ENCODE peak calls at places on chromosomes 7 and 10, in ten cellular contexts. One of them, this sample, is unnamed.

GRCh38 chr7:137093198-137093597 is 224.7 kb downstream of the CHRM2 start:
- DNase-seq in smooth muscle cell of the brain vasculature: no peak
- DNase-seq in effector memory CD4-positive, alpha-beta T cell: no peak
- DNase-seq in midbrain: no peak
- DNase-seq in H7: no peak
- DNase-seq in psoas muscle: no peak
- DNase-seq in PC-9: no peak
- DNase-seq in cardiac muscle cell: no peak
- DNase-seq in globus pallidus: no peak
- DNase-seq in mucosa of descending colon: no peak
- DNase-seq in this sample: no peak

GRCh38 chr7:132618956-132619305 is 42.7 kb upstream of the PLXNA4 start:
- DNase-seq in smooth muscle cell of the brain vasculature: no peak
- DNase-seq in effector memory CD4-positive, alpha-beta T cell: no peak
- DNase-seq in midbrain: no peak
- DNase-seq in H7: no peak
- DNase-seq in psoas muscle: no peak
- DNase-seq in PC-9: no peak
- DNase-seq in cardiac muscle cell: no peak
- DNase-seq in globus pallidus: no peak
- DNase-seq in mucosa of descending colon: no peak
- DNase-seq in this sample: no peak

GRCh38 chr7:20647051-20647450 is 31.6 kb downstream of the ABCB5 start:
- DNase-seq in smooth muscle cell of the brain vasculature: peak; percentile 10
- DNase-seq in effector memory CD4-positive, alpha-beta T cell: no peak
- DNase-seq in midbrain: no peak
- DNase-seq in H7: no peak
- DNase-seq in psoas muscle: no peak
- DNase-seq in PC-9: no peak
- DNase-seq in cardiac muscle cell: no peak
- DNase-seq in globus pallidus: no peak
- DNase-seq in mucosa of descending colon: no peak
- DNase-seq in this sample: no peak

GRCh38 chr10:80772596-80772995 is 234.9 kb downstream of the SH2D4B start:
- DNase-seq in smooth muscle cell of the brain vasculature: no peak
- DNase-seq in effector memory CD4-positive, alpha-beta T cell: no peak
- DNase-seq in midbrain: no peak
- DNase-seq in H7: no peak
- DNase-seq in psoas muscle: no peak
- DNase-seq in PC-9: no peak
- DNase-seq in cardiac muscle cell: no peak
- DNase-seq in globus pallidus: no peak
- DNase-seq in mucosa of descending colon: no peak
- DNase-seq in this sample: no peak

GRCh38 chr7:76057813-76058145 is 9.9 kb downstream of the MDH2 start:
- DNase-seq in smooth muscle cell of the brain vasculature: no peak
- DNase-seq in effector memory CD4-positive, alpha-beta T cell: no peak
- DNase-seq in midbrain: no peak
- DNase-seq in H7: peak; percentile 4
- DNase-seq in psoas muscle: peak; percentile 87
- DNase-seq in PC-9: no peak
- DNase-seq in cardiac muscle cell: no peak
- DNase-seq in globus pallidus: no peak
- DNase-seq in mucosa of descending colon: no peak
- DNase-seq in this sample: no peak

GRCh38 chr10:78359641-78360091 is 326.0 kb downstream of the RPS24 start:
- DNase-seq in smooth muscle cell of the brain vasculature: no peak
- DNase-seq in effector memory CD4-positive, alpha-beta T cell: no peak
- DNase-seq in midbrain: no peak
- DNase-seq in H7: peak; percentile 57
- DNase-seq in psoas muscle: no peak
- DNase-seq in PC-9: no peak
- DNase-seq in cardiac muscle cell: peak; percentile 27
- DNase-seq in globus pallidus: no peak
- DNase-seq in mucosa of descending colon: no peak
- DNase-seq in this sample: no peak

GRCh38 chr10:99368646-99369045 is 39.5 kb downstream of the CNNM1 start:
- DNase-seq in smooth muscle cell of the brain vasculature: no peak
- DNase-seq in effector memory CD4-positive, alpha-beta T cell: no peak
- DNase-seq in midbrain: no peak
- DNase-seq in H7: no peak
- DNase-seq in psoas muscle: no peak
- DNase-seq in PC-9: no peak
- DNase-seq in cardiac muscle cell: no peak
- DNase-seq in globus pallidus: no peak
- DNase-seq in mucosa of descending colon: no peak
- DNase-seq in this sample: no peak

GRCh38 chr10:59959619-59960018 is 53.3 kb upstream of the CCDC6 start:
- DNase-seq in smooth muscle cell of the brain vasculature: no peak
- DNase-seq in effector memory CD4-positive, alpha-beta T cell: no peak
- DNase-seq in midbrain: no peak
- DNase-seq in H7: no peak
- DNase-seq in psoas muscle: no peak
- DNase-seq in PC-9: no peak
- DNase-seq in cardiac muscle cell: no peak
- DNase-seq in globus pallidus: no peak
- DNase-seq in mucosa of descending colon: no peak
- DNase-seq in this sample: no peak

GRCh38 chr7:71817931-71818330 is 594.2 kb downstream of the CALN1 start:
- DNase-seq in smooth muscle cell of the brain vasculature: no peak
- DNase-seq in effector memory CD4-positive, alpha-beta T cell: no peak
- DNase-seq in midbrain: no peak
- DNase-seq in H7: no peak
- DNase-seq in psoas muscle: no peak
- DNase-seq in PC-9: no peak
- DNase-seq in cardiac muscle cell: no peak
- DNase-seq in globus pallidus: no peak
- DNase-seq in mucosa of descending colon: no peak
- DNase-seq in this sample: no peak

GRCh38 chr7:105387621-105388372 is 924 bp downstream of the SRPK2 start:
- DNase-seq in smooth muscle cell of the brain vasculature: no peak
- DNase-seq in effector memory CD4-positive, alpha-beta T cell: peak; percentile 28
- DNase-seq in midbrain: peak; percentile 45
- DNase-seq in H7: peak; percentile 92
- DNase-seq in psoas muscle: peak; percentile 81
- DNase-seq in PC-9: peak; percentile 42
- DNase-seq in cardiac muscle cell: peak; percentile 77
- DNase-seq in globus pallidus: peak; percentile 61
- DNase-seq in mucosa of descending colon: peak; percentile 76
- DNase-seq in this sample: peak; percentile 84

GRCh38 chr7:48168159-48168558 is 3.1 kb upstream of the ABCA13 start:
- DNase-seq in smooth muscle cell of the brain vasculature: no peak
- DNase-seq in effector memory CD4-positive, alpha-beta T cell: no peak
- DNase-seq in midbrain: no peak
- DNase-seq in H7: no peak
- DNase-seq in psoas muscle: no peak
- DNase-seq in PC-9: peak; percentile 58
- DNase-seq in cardiac muscle cell: no peak
- DNase-seq in globus pallidus: no peak
- DNase-seq in mucosa of descending colon: no peak
- DNase-seq in this sample: no peak

GRCh38 chr10:119343001-119343601 is 135.7 kb downstream of the GRK5 start:
- DNase-seq in smooth muscle cell of the brain vasculature: no peak
- DNase-seq in effector memory CD4-positive, alpha-beta T cell: no peak
- DNase-seq in midbrain: no peak
- DNase-seq in H7: no peak
- DNase-seq in psoas muscle: peak; percentile 54
- DNase-seq in PC-9: no peak
- DNase-seq in cardiac muscle cell: no peak
- DNase-seq in globus pallidus: no peak
- DNase-seq in mucosa of descending colon: no peak
- DNase-seq in this sample: no peak

GRCh38 chr10:43306899-43307298 is 40.0 kb upstream of the RASGEF1A start:
- DNase-seq in smooth muscle cell of the brain vasculature: no peak
- DNase-seq in effector memory CD4-positive, alpha-beta T cell: no peak
- DNase-seq in midbrain: no peak
- DNase-seq in H7: no peak
- DNase-seq in psoas muscle: no peak
- DNase-seq in PC-9: no peak
- DNase-seq in cardiac muscle cell: no peak
- DNase-seq in globus pallidus: no peak
- DNase-seq in mucosa of descending colon: no peak
- DNase-seq in this sample: no peak

GRCh38 chr7:133839129-133839528 is 288.0 kb upstream of the LRGUK start:
- DNase-seq in smooth muscle cell of the brain vasculature: no peak
- DNase-seq in effector memory CD4-positive, alpha-beta T cell: no peak
- DNase-seq in midbrain: no peak
- DNase-seq in H7: no peak
- DNase-seq in psoas muscle: no peak
- DNase-seq in PC-9: no peak
- DNase-seq in cardiac muscle cell: no peak
- DNase-seq in globus pallidus: no peak
- DNase-seq in mucosa of descending colon: no peak
- DNase-seq in this sample: no peak

This sample was measured in trophoblast cell.